ENCODE peak calls at places on chromosomes 16 and 17, in six cellular contexts. N, V, S, J, T and M are unnamed samples.

GRCh38 chr17:61862105-61862574 is 1.2 kb downstream of the BRIP1 start:
- DNase-seq in N (peak; percentile 1), V (no peak), S (no peak), J (peak; percentile 48), T (no peak), M (no peak)

GRCh38 chr16:85728879-85729278 is 22.0 kb downstream of the C16orf74 start:
- DNase-seq in N (no peak), V (no peak), S (no peak), J (no peak), T (no peak), M (no peak)

GRCh38 chr16:6674071-6674470 is 658.6 kb upstream of the RBFOX1 start:
- DNase-seq in N (no peak), V (no peak), S (no peak), J (no peak), T (no peak), M (no peak)

GRCh38 chr17:8859804-8860430 is 7.6 kb downstream of the PIK3R6 start:
- DNase-seq in N (no peak), V (no peak), S (no peak), J (no peak), T (no peak), M (no peak)

GRCh38 chr17:59377410-59377809 is 46.0 kb downstream of the YPEL2 start:
- DNase-seq in N (no peak), V (no peak), S (no peak), J (no peak), T (no peak), M (no peak)

GRCh38 chr16:17076818-17077498 is 393.8 kb downstream of the XYLT1 start:
- DNase-seq in N (no peak), V (no peak), S (no peak), J (no peak), T (no peak), M (no peak)

GRCh38 chr17:27293359-27293897 is 486 bp upstream of the WSB1 start:
- DNase-seq in N (no peak), V (no peak), S (no peak), J (no peak), T (no peak), M (no peak)

GRCh38 chr17:28193241-28193640 is 125.8 kb upstream of the TMEM97 start:
- DNase-seq in N (no peak), V (no peak), S (no peak), J (no peak), T (no peak), M (peak; percentile 4)

GRCh38 chr17:31225831-31226230 is 71.2 kb downstream of the OMG start:
- DNase-seq in N (no peak), V (no peak), S (no peak), J (no peak), T (no peak), M (no peak)

GRCh38 chr17:39939588-39940419 is 12.3 kb downstream of the LRRC3C start:
- DNase-seq in N (no peak), V (no peak), S (no peak), J (no peak), T (peak; percentile 59), M (peak; percentile 76)

GRCh38 chr17:79323556-79323955 is 248.9 kb downstream of the ENGASE start:
- DNase-seq in N (no peak), V (no peak), S (no peak), J (no peak), T (no peak), M (no peak)

GRCh38 chr16:15653227-15653626 is 3.2 kb downstream of the NDE1 start:
- DNase-seq in N (no peak), V (no peak), S (no peak), J (peak; percentile 59), T (no peak), M (no peak)

GRCh38 chr16:83258366-83258765 is 549.4 kb upstream of the HSBP1 start:
- DNase-seq in N (no peak), V (no peak), S (no peak), J (no peak), T (no peak), M (no peak)

GRCh38 chr16:56193951-56194726 is 2.9 kb downstream of the GNAO1 start:
- DNase-seq in N (peak; percentile 97), V (peak; percentile 67), S (no peak), J (peak; percentile 79), T (peak; percentile 27), M (no peak)

GRCh38 chr16:14487579-14487978 is 142.5 kb downstream of the PARN start:
- DNase-seq in N (no peak), V (no peak), S (no peak), J (no peak), T (no peak), M (no peak)

GRCh38 chr17:41655611-41656111 is 31.3 kb upstream of the KRT17 start:
- DNase-seq in N (peak; percentile 34), V (peak; percentile 92), S (no peak), J (peak; percentile 95), T (no peak), M (peak; percentile 89)

GRCh38 chr16:88652763-88653065 is 1.9 kb upstream of the CYBA start:
- DNase-seq in N (no peak), V (no peak), S (no peak), J (no peak), T (no peak), M (no peak)

GRCh38 chr16:89288966-89289365 is 71.5 kb downstream of the ZNF778 start:
- DNase-seq in N (no peak), V (no peak), S (no peak), J (no peak), T (no peak), M (no peak)

GRCh38 chr17:72998343-72998742 is 94.1 kb downstream of the SLC39A11 start:
- DNase-seq in N (no peak), V (no peak), S (no peak), J (no peak), T (no peak), M (no peak)

GRCh38 chr17:33127706-33128105 is 136.1 kb downstream of the SPACA3 start:
- DNase-seq in N (no peak), V (no peak), S (no peak), J (peak; percentile 80), T (no peak), M (no peak)

GRCh38 chr17:9016941-9017552 is 4.3 kb upstream of the NTN1 start:
- DNase-seq in N (peak; percentile 34), V (peak; percentile 52), S (no peak), J (no peak), T (no peak), M (no peak)

GRCh38 chr16:19909750-19910322 is 25.2 kb upstream of the GPRC5B start:
- DNase-seq in N (no peak), V (no peak), S (no peak), J (no peak), T (no peak), M (no peak)

GRCh38 chr16:58814348-58814801 is 80.3 kb upstream of the GOT2 start:
- DNase-seq in N (peak; percentile 75), V (peak; percentile 53), S (no peak), J (peak; percentile 61), T (peak; percentile 66), M (peak; percentile 54)

GRCh38 chr17:2343421-2343820 is 6.1 kb downstream of the SGSM2 start:
- DNase-seq in N (no peak), V (no peak), S (no peak), J (no peak), T (no peak), M (no peak)

GRCh38 chr17:413016-413350 is 60.4 kb upstream of the RPH3AL start:
- DNase-seq in N (no peak), V (no peak), S (no peak), J (no peak), T (no peak), M (no peak)

GRCh38 chr17:45162022-45162687 is 480 bp downstream of the HEXIM2 start:
- DNase-seq in N (no peak), V (no peak), S (no peak), J (no peak), T (no peak), M (no peak)

GRCh38 chr17:31869031-31869430 is 10.0 kb upstream of the COPRS start:
- DNase-seq in N (no peak), V (no peak), S (no peak), J (no peak), T (no peak), M (no peak)

GRCh38 chr16:58041628-58041955 is 16.0 kb downstream of the MMP15 start:
- DNase-seq in N (no peak), V (no peak), S (no peak), J (no peak), T (no peak), M (no peak)

DNA sequence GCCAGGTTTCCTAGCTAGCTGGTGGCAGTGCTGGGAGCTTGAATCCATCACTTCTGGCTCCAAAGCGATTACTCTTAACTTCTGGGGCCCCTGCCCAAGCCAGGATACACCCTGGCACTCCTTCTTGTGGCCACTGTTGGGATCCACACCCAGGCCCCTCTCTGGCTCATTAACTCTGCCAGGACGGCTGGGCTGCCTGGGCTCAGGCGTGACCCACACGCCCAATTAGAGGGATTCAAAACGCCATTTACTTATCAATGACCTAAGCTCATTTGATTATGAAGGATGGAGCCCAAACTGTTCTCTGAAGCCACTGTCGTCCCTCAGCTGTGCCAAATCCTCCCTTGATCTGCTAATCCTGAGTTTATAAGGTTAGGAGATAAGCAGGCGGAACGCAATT is 79.7 kb upstream of the BRD7 start:
- DNase-seq in N (no peak), V (no peak), S (no peak), J (peak; percentile 26), T (no peak), M (peak; percentile 20)
- TF ChIP-seq CTCF in N (no peak), V (no peak), S (no peak), J (no peak), T (no peak), M (no peak)

DNA sequence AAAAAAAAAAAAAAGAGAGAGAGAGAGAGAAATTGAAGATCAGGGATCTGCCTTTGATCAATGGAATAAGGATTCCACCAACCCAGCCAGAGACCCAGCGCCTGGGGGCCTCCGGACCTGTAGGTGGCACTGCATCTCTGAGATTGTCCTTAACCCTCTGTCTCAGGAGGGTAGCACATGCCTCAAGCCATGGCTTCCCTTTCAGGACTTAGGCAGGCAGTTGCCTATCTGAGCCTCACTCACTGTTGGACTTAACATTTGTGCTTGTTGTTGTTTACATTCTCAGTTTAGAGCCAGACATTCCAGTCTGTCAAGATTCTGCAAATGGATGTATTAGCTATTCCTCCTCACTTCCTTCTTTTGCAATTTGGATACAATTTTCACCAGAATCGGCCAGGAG is 5.1 kb upstream of the SCNN1B start:
- DNase-seq in N (no peak), V (peak; percentile 34), S (no peak), J (no peak), T (peak; percentile 56), M (peak; percentile 48)
- TF ChIP-seq CTCF in N (no peak), V (no peak), S (no peak), J (peak; percentile 15), T (peak; percentile 25), M (peak; percentile 23)

DNA sequence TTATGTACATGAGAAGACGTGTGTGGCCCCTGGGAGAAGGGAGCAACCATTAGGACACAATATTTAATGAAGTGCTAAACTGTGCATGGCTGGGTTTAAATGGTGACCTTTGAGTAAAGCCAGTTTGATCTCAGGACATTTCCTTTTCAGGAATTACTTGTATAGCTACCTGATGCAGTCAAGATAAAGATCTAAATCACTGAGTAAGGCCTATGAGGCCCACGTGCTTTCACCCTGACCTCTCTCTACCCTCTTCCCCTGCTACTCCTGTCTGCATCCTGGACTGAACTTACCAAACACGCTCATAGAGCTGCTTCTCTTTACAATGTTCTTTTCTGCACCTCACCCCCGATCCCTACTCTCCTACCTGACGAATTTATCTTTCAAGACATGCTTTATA is 98.9 kb downstream of the GRIN2A start:
- DNase-seq in N (no peak), V (no peak), S (no peak), J (no peak), T (no peak), M (peak; percentile 44)
- TF ChIP-seq CTCF in N (no peak), V (no peak), S (no peak), J (no peak), T (no peak), M (no peak)

GRCh38 chr17:46974086-46974485 is 5.0 kb downstream of the RPRML start:
- DNase-seq in N (no peak), V (no peak), S (no peak), J (no peak), T (no peak), M (no peak)
- TF ChIP-seq CTCF in N (no peak), V (no peak), S (no peak), J (no peak), T (no peak), M (no peak)